ENCODE peak calls at places on chromosomes 2 and 18, in five cellular contexts. J is CD8-positive, alpha-beta T cell; E is lower lobe of right lung; N is psoas muscle; I is thyroid gland. L is an unnamed sample.

GRCh38 chr18:60684843-60685513 is 312.4 kb upstream of the MC4R start:
- DNase-seq in J (no peak), E (no peak), N (no peak), I (no peak), L (no peak)

GRCh38 chr2:74952575-74952974 is 5.9 kb upstream of the POLE4 start:
- DNase-seq in J (no peak), E (no peak), N (no peak), I (no peak), L (no peak)

GRCh38 chr2:201984800-201985525 is 48.7 kb upstream of the FZD7 start:
- DNase-seq in J (no peak), E (no peak), N (no peak), I (peak; percentile 30), L (no peak)

GRCh38 chr2:206494061-206494460 is 50.7 kb downstream of the ADAM23 start:
- DNase-seq in J (no peak), E (no peak), N (no peak), I (no peak), L (no peak)

GRCh38 chr2:241811209-241811951 is 2.4 kb downstream of the NEU4 start:
- DNase-seq in J (no peak), E (peak; percentile 46), N (peak; percentile 31), I (peak; percentile 95), L (no peak)

GRCh38 chr2:22355816-22356433 is 1029.1 kb upstream of the KLHL29 start:
- DNase-seq in J (no peak), E (peak; percentile 57), N (peak; percentile 38), I (peak; percentile 63), L (peak; percentile 19)

GRCh38 chr2:134491796-134492441 is 226.9 kb downstream of the TMEM163 start:
- DNase-seq in J (no peak), E (no peak), N (no peak), I (peak; percentile 9), L (no peak)

GRCh38 chr2:128304715-128305554 is 13.7 kb downstream of the HS6ST1 start:
- DNase-seq in J (no peak), E (peak; percentile 77), N (peak; percentile 86), I (peak; percentile 95), L (peak; percentile 87)

GRCh38 chr2:204268971-204269370 is 276.3 kb upstream of the PARD3B start:
- DNase-seq in J (no peak), E (no peak), N (no peak), I (peak; percentile 63), L (no peak)

GRCh38 chr2:72961853-72962468 is 44.6 kb downstream of the EMX1 start:
- DNase-seq in J (no peak), E (no peak), N (no peak), I (no peak), L (no peak)

GRCh38 chr2:31246184-31246852 is 12.4 kb downstream of the EHD3 start:
- DNase-seq in J (no peak), E (no peak), N (no peak), I (no peak), L (no peak)

GRCh38 chr18:79518028-79518682 is 122.4 kb downstream of the NFATC1 start:
- DNase-seq in J (no peak), E (no peak), N (no peak), I (no peak), L (no peak)

GRCh38 chr2:234952270-234953115 is 676 bp downstream of the SH3BP4 start:
- DNase-seq in J (no peak), E (peak; percentile 51), N (no peak), I (peak; percentile 47), L (no peak)

GRCh38 chr2:172672999-172673726 is 62.5 kb upstream of the RAPGEF4 start:
- DNase-seq in J (no peak), E (no peak), N (no peak), I (peak; percentile 31), L (peak; percentile 58)

GRCh38 chr2:15363142-15363541 is 198.0 kb downstream of the NBAS start:
- DNase-seq in J (no peak), E (no peak), N (no peak), I (no peak), L (peak; percentile 11)

GRCh38 chr18:46497129-46497528 is 159.9 kb downstream of the LOXHD1 start:
- DNase-seq in J (no peak), E (no peak), N (no peak), I (peak; percentile 68), L (peak; percentile 16)

GRCh38 chr2:233470007-233470687 is 96.4 kb downstream of the USP40 start:
- DNase-seq in J (no peak), E (no peak), N (peak; percentile 58), I (no peak), L (peak; percentile 27)

GRCh38 chr2:195535911-195536522 is 121.0 kb upstream of the SLC39A10 start:
- DNase-seq in J (peak; percentile 30), E (peak; percentile 76), N (no peak), I (no peak), L (no peak)

GRCh38 chr18:79911009-79911870 is 40.2 kb downstream of the SLC66A2 start:
- DNase-seq in J (no peak), E (peak; percentile 44), N (peak; percentile 67), I (no peak), L (no peak)

GRCh38 chr2:202831241-202831997 is 40.1 kb downstream of the ICA1L start:
- DNase-seq in J (peak; percentile 8), E (no peak), N (no peak), I (peak; percentile 55), L (peak; percentile 29)

GRCh38 chr18:9925369-9925768 is 11.6 kb downstream of the VAPA start:
- DNase-seq in J (no peak), E (no peak), N (no peak), I (no peak), L (no peak)

GRCh38 chr2:213149332-213149875 is 2.0 kb downstream of the IKZF2 start:
- DNase-seq in J (no peak), E (no peak), N (no peak), I (no peak), L (no peak)

GRCh38 chr2:239323473-239323872 is 77.3 kb downstream of the HDAC4 start:
- DNase-seq in J (no peak), E (no peak), N (no peak), I (no peak), L (no peak)

GRCh38 chr2:223852281-223852795 is 15.0 kb upstream of the AP1S3 start:
- DNase-seq in J (no peak), E (no peak), N (no peak), I (no peak), L (no peak)

GRCh38 chr2:207530160-207531023 is 630 bp downstream of the CREB1 start:
- DNase-seq in J (peak; percentile 31), E (peak; percentile 67), N (peak; percentile 39), I (peak; percentile 54), L (no peak)

GRCh38 chr2:66854304-66854703 is 419.4 kb downstream of the MEIS1 start:
- DNase-seq in J (no peak), E (no peak), N (no peak), I (no peak), L (peak; percentile 63)

GRCh38 chr18:33946322-33946721 is 278.4 kb downstream of the NOL4 start:
- DNase-seq in J (no peak), E (no peak), N (no peak), I (no peak), L (no peak)

GRCh38 chr2:133200684-133201421 is 367.4 kb downstream of the NCKAP5 start:
- DNase-seq in J (no peak), E (no peak), N (no peak), I (no peak), L (peak; percentile 98)

GRCh38 chr2:107591541-107591940 is 235.2 kb upstream of the RGPD4 start:
- DNase-seq in J (no peak), E (no peak), N (no peak), I (no peak), L (no peak)
- H3K27ac ChIP-seq in J (no peak overlapping the region), E (no peak overlapping the region), N (no peak overlapping the region), I (peak overlapping the region; percentile 65), L (no peak overlapping the region)

GRCh38 chr18:76822510-76823165 is at the start of gene ZNF236:
- DNase-seq in J (peak; percentile 46), E (peak; percentile 82), N (peak; percentile 82), I (peak; percentile 79), L (no peak)

GRCh38 chr18:76824136-76824676 is 1.8 kb downstream of the ZNF236 start:
- DNase-seq in J (no peak), E (no peak), N (no peak), I (no peak), L (no peak)

GRCh38 chr18:76824754-76825153 is 2.4 kb downstream of the ZNF236 start:
- DNase-seq in J (no peak), E (no peak), N (no peak), I (no peak), L (no peak)

GRCh38 chr18:76823166-76823539 is 796 bp downstream of the ZNF236 start:
- DNase-seq in J (no peak), E (peak; percentile 61), N (no peak), I (no peak), L (no peak)

DNA sequence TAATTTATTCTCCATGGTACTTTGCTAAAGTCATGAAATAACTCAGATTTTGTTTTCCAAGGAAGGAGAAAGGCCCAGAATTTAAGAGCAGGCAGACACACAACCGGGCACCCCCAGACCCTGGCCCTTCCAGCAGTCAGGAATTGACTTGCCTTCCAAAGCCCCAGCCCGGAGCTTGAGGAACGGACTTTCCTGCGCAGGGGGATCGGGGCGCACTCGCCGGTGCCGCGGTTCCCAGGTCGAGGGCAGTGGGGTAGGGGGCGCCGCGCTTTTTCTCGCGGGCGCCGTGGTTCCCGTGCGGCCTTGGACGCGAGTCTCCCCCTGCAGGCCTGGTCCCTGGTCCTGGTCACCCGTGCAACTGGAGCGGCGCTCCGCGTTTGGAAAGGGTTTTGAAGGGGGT is 1.2 kb downstream of the ZNF236 start:
- DNase-seq in J (no peak), E (peak; percentile 61), N (peak; percentile 34), I (peak; percentile 22), L (no peak)
- TF ChIP-seq CTCF in J (no peak), E (no peak), N (no peak), I (peak; percentile 7), L (peak; percentile 52)

DNA sequence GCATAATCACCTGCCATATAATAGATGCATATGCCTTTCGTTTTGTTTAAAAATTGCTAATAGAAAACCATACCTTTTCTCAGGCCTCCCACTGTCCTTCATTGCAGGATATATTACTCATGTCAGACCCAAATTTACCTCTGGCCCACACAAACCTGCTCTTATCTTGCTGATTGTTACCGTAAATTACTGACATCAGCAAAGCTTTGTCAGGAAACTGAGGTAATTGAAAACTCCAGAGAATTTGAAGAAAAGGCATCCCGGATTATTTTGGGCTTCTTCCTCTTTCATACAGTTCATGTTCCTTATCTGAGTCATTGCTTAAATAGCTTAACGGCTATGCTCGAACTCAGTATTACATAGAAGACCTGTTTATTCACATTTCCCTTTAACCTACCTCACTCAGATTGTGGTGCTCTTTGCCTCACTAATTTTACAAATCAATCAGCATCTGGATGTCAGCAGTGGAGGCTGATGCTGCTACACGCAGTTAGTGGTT is 145.7 kb downstream of the ZEB2 start:
- DNase-seq in J (no peak), E (no peak), N (no peak), I (no peak), L (no peak)
- H3K27ac ChIP-seq in J (no peak overlapping the region), E (no peak overlapping the region), N (no peak overlapping the region), I (no peak overlapping the region), L (no peak overlapping the region)

GRCh38 chr2:21059885-21060610 is 16.2 kb upstream of the APOB start:
- DNase-seq in J (no peak), E (no peak), N (no peak), I (no peak), L (no peak)

GRCh38 chr2:21055451-21055850 is 11.6 kb upstream of the APOB start:
- DNase-seq in J (no peak), E (no peak), N (no peak), I (no peak), L (no peak)

GRCh38 chr2:21054011-21054410 is 10.1 kb upstream of the APOB start:
- DNase-seq in J (no peak), E (no peak), N (no peak), I (no peak), L (no peak)

GRCh38 chr2:21057097-21057496 is 13.2 kb upstream of the APOB start:
- DNase-seq in J (no peak), E (no peak), N (no peak), I (no peak), L (no peak)

GRCh38 chr2:21055879-21056790 is 12.3 kb upstream of the APOB start:
- DNase-seq in J (no peak), E (no peak), N (no peak), I (no peak), L (no peak)
- TF ChIP-seq CTCF in J (no peak), E (no peak), N (no peak), I (no peak), L (no peak)